ENCODE peak calls at places on chromosome 22, in six cellular contexts. I is K562; Y is aorta; C is activated CD4-positive, alpha-beta T cell treated with anti-CD3 and anti-CD28 coated beads for 36 hours; J is naive thymus-derived CD4-positive, alpha-beta T cell; W is HCT116. Z is an unnamed sample.

GRCh38 chr22:29071261-29072045 is 1.4 kb upstream of the KREMEN1 start:
- ATAC-seq in I (no peak), Y (peak; percentile 4), C (peak; percentile 14), J (peak; percentile 15), W (peak; percentile 6), Z (peak; percentile 25)

GRCh38 chr22:38756631-38757463 is 1.0 kb upstream of the SUN2 start:
- ATAC-seq in I (no peak), Y (no peak), C (peak; percentile 9), J (no peak), W (no peak), Z (peak; percentile 5)

GRCh38 chr22:46769191-46769675 is 6.8 kb downstream of the TBC1D22A start:
- ATAC-seq in I (no peak), Y (no peak), C (no peak), J (no peak), W (no peak), Z (no peak)

GRCh38 chr22:24289781-24290181 is 19.1 kb downstream of the SPECC1L start:
- ATAC-seq in I (peak; percentile 85), Y (peak; percentile 31), C (no peak), J (no peak), W (no peak), Z (no peak)

GRCh38 chr22:31238057-31238456 is 26.0 kb downstream of the LIMK2 start:
- ATAC-seq in I (no peak), Y (no peak), C (peak; percentile 23), J (no peak), W (no peak), Z (peak; percentile 86)

GRCh38 chr22:27512283-27512761 is 289.2 kb downstream of the MN1 start:
- ATAC-seq in I (no peak), Y (peak; percentile 85), C (no peak), J (no peak), W (no peak), Z (no peak)

GRCh38 chr22:42892571-42893316 is 35.7 kb upstream of the ARFGAP3 start:
- ATAC-seq in I (no peak), Y (peak; percentile 16), C (no peak), J (peak; percentile 37), W (no peak), Z (no peak)

GRCh38 chr22:36745301-36745995 is 30.5 kb downstream of the IFT27 start:
- ATAC-seq in I (no peak), Y (no peak), C (no peak), J (no peak), W (no peak), Z (no peak)

GRCh38 chr22:38109391-38110000 is 988 bp downstream of the BAIAP2L2 start:
- ATAC-seq in I (no peak), Y (no peak), C (peak; percentile 31), J (no peak), W (no peak), Z (no peak)

GRCh38 chr22:38088723-38089473 is 4.9 kb upstream of the SLC16A8 start:
- ATAC-seq in I (no peak), Y (peak; percentile 16), C (no peak), J (no peak), W (no peak), Z (no peak)

GRCh38 chr22:30121988-30122387 is 41.7 kb downstream of the HORMAD2 start:
- ATAC-seq in I (no peak), Y (no peak), C (peak; percentile 89), J (no peak), W (no peak), Z (peak; percentile 92)

GRCh38 chr22:37273846-37274225 is 8.5 kb upstream of the CYTH4 start:
- ATAC-seq in I (no peak), Y (no peak), C (peak; percentile 3), J (no peak), W (no peak), Z (no peak)

GRCh38 chr22:37270928-37271650 is 11.2 kb upstream of the CYTH4 start:
- ATAC-seq in I (no peak), Y (no peak), C (no peak), J (peak; percentile 62), W (no peak), Z (no peak)

GRCh38 chr22:23534201-23534850 is 45.8 kb downstream of the IGLL1 start:
- ATAC-seq in I (peak; percentile 14), Y (no peak), C (no peak), J (no peak), W (no peak), Z (no peak)

GRCh38 chr22:20229916-20230775 is 38.0 kb downstream of the RTN4R start:
- ATAC-seq in I (no peak), Y (peak; percentile 85), C (no peak), J (no peak), W (no peak), Z (no peak)

GRCh38 chr22:28998681-28999080 is 63.0 kb downstream of the C22orf31 start:
- ATAC-seq in I (no peak), Y (no peak), C (no peak), J (no peak), W (no peak), Z (no peak)